ENCODE peak calls at places on chromosomes 12 and 14, in four cellular contexts. N is HepG2, P is K562, T is GM12878. L is an unnamed sample.

GRCh38 chr12:27523305-27523641 is 733 bp upstream of the PPFIBP1 start:
- DNase-seq in N (no peak), P (no peak), T (no peak), L (no peak)

GRCh38 chr12:47207005-47207717 is 127.4 kb upstream of the AMIGO2 start:
- DNase-seq in N (no peak), P (peak), T (peak), L (no peak)

GRCh38 chr12:26416550-26416949 is 221.2 kb downstream of the SSPN start:
- DNase-seq in N (no peak), P (no peak), T (no peak), L (no peak)

GRCh38 chr14:36807727-36808126 is 146.1 kb downstream of the PAX9 start:
- DNase-seq in N (no peak), P (no peak), T (no peak), L (no peak)

GRCh38 chr14:58662759-58663158 is 25.0 kb downstream of the DACT1 start:
- DNase-seq in N (no peak), P (no peak), T (no peak), L (no peak)

GRCh38 chr14:22097072-22097471 is 423.5 kb upstream of the OR4E1 start:
- DNase-seq in N (no peak), P (no peak), T (no peak), L (no peak)

GRCh38 chr12:62259311-62259992 is 752 bp upstream of the USP15 start:
- DNase-seq in N (peak), P (no peak), T (no peak), L (no peak)

GRCh38 chr14:98955741-98956070 is 316.3 kb downstream of the BCL11B start:
- DNase-seq in N (no peak), P (no peak), T (no peak), L (no peak)

GRCh38 chr14:101219896-101220703 is 316.6 kb upstream of the RTL1 start:
- DNase-seq in N (no peak), P (no peak), T (no peak), L (no peak)

GRCh38 chr12:13436696-13437391 is 240.3 kb downstream of the EMP1 start:
- DNase-seq in N (no peak), P (peak), T (no peak), L (peak)

GRCh38 chr14:35121026-35121886 is 534 bp downstream of the PPP2R3C start:
- DNase-seq in N (no peak), P (peak), T (no peak), L (no peak)

GRCh38 chr12:118307069-118307954 is 65.4 kb downstream of the TAOK3 start:
- DNase-seq in N (no peak), P (no peak), T (peak), L (no peak)

GRCh38 chr12:52380271-52380694 is 5.2 kb downstream of the KRT84 start:
- DNase-seq in N (no peak), P (peak), T (no peak), L (peak)

GRCh38 chr12:16347391-16348298 is at the start of gene MGST1:
- DNase-seq in N (peak), P (peak), T (peak), L (peak)

GRCh38 chr14:61458766-61459165 is 137.4 kb downstream of the PRKCH start:
- DNase-seq in N (no peak), P (no peak), T (no peak), L (no peak)

GRCh38 chr12:69354561-69355187 is 4.9 kb upstream of the YEATS4 start:
- DNase-seq in N (peak), P (peak), T (no peak), L (no peak)

GRCh38 chr12:74801625-74802024 is 264.0 kb downstream of the ATXN7L3B start:
- DNase-seq in N (no peak), P (no peak), T (no peak), L (no peak)

GRCh38 chr12:50325890-50326391 is 42.6 kb upstream of the LIMA1 start:
- DNase-seq in N (peak), P (no peak), T (no peak), L (no peak)

GRCh38 chr14:64113279-64113678 is 180.9 kb downstream of the ESR2 start:
- DNase-seq in N (no peak), P (no peak), T (no peak), L (no peak)

GRCh38 chr14:89504602-89505320 is 87.7 kb upstream of the FOXN3 start:
- DNase-seq in N (no peak), P (no peak), T (peak), L (no peak)

GRCh38 chr14:96281486-96281885 is 25.5 kb downstream of the BDKRB1 start:
- DNase-seq in N (no peak), P (no peak), T (no peak), L (no peak)

GRCh38 chr12:12159988-12160387 is 89.2 kb downstream of the BCL2L14 start:
- DNase-seq in N (no peak), P (no peak), T (no peak), L (no peak)

GRCh38 chr14:72169521-72169920 is 237.3 kb downstream of the RGS6 start:
- DNase-seq in N (no peak), P (peak), T (no peak), L (peak)

GRCh38 chr12:8493084-8493483 is 20.2 kb upstream of the CLEC4D start:
- DNase-seq in N (no peak), P (no peak), T (peak), L (no peak)

GRCh38 chr12:3090238-3091029 is 13.3 kb downstream of the TSPAN9 start:
- DNase-seq in N (peak), P (no peak), T (no peak), L (no peak)

GRCh38 chr12:26630546-26631027 is 202.4 kb downstream of the ITPR2 start:
- DNase-seq in N (peak), P (no peak), T (no peak), L (no peak)

GRCh38 chr14:99260652-99261551 is 11.1 kb downstream of the BCL11B start:
- DNase-seq in N (no peak), P (no peak), T (no peak), L (no peak)

GRCh38 chr12:19036673-19037357 is 92.7 kb upstream of the PLEKHA5 start:
- DNase-seq in N (no peak), P (no peak), T (no peak), L (no peak)

GRCh38 chr12:15322164-15323054 is at the start of gene PTPRO:
- DNase-seq in N (no peak), P (no peak), T (no peak), L (peak)

GRCh38 chr12:131621701-131622421 is 89.0 kb upstream of the SFSWAP start:
- DNase-seq in N (no peak), P (peak), T (no peak), L (no peak)
- TF ChIP-seq FOXM1 in N (no peak), P (no peak), T (no peak), L (no peak)

DNA sequence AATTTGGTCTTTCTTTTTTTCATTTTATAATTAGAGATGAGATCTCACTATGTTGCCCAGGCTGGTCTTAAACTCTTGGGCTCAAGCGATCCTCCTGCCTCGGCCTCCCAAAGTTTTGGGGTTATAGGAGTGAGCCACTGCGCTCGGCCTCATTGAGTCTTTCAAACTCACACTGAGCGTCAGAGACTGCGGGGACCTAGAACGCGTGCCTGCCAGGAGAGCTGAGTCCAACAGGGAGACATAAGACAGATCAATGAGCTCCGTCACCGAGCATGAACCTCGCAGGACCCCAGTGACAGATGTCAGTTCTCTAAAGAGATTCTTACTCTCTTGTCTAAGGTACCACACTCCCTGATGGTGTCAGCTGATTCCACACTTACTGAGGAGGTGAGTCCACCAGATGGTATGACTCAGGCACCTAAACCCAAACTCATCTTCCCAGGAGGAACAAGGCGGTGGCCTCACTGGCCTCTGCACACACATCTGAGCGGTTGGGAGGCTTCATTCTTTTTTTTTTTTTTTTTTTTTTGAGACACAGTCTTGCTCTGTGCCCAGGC is 58.9 kb downstream of the CCDC88C start:
- DNase-seq in N (no peak), P (no peak), T (no peak), L (no peak)
- TF ChIP-seq TARDBP in N (no peak), P (no peak), T (no peak), L (no peak)

GRCh38 chr12:123986374-123986920 is 13.4 kb downstream of the ZNF664 start:
- DNase-seq in N (no peak), P (no peak), T (no peak), L (no peak)

GRCh38 chr12:123982269-123982668 is 9.3 kb downstream of the ZNF664 start:
- DNase-seq in N (no peak), P (no peak), T (no peak), L (no peak)

GRCh38 chr12:123984903-123985302 is 11.9 kb downstream of the ZNF664 start:
- DNase-seq in N (no peak), P (no peak), T (no peak), L (no peak)

GRCh38 chr12:123987022-123987421 is 14.0 kb downstream of the ZNF664 start:
- DNase-seq in N (no peak), P (no peak), T (no peak), L (no peak)

DNA sequence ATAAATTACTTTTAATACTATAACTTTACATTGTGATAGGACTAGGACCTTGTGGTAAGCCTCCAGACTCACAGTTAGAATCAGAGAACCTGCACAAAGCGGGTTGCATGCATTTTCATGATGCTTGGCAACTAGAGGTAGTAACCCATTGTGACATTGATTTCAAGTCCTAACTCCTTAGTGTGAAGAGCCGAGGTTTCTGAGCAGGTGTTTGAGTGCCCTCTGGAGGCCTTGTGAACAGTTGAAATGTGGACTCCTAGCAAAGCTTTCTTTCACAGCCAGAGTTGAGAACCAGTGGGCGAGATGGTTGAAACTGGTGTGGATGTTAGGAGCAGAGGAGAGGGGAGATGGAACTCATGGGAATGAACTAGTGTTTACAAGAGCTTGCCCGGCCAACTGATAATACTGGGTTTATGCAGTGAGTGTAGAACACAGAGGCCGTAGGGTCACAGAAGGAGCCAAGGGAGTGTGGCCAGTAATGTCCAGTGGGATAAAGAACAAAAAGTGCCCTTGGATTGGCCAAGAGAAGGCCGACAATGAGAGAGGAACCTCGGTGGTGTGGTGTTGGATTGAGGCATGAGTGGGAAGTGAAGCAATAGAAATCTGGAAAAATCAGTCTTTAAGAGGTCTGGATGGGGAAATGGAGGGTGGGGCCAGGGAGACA is 10.9 kb downstream of the ZNF664 start:
- DNase-seq in N (peak), P (peak), T (no peak), L (peak)
- TF ChIP-seq FOXK2 in N (no peak), P (no peak), T (no peak), L (no peak)

GRCh38 chr12:39357046-39357445 is 85.9 kb downstream of the KIF21A start:
- DNase-seq in N (no peak), P (no peak), T (no peak), L (no peak)
- TF ChIP-seq FOXM1 in N (no peak), P (no peak), T (no peak), L (no peak)

GRCh38 chr12:111825509-111825908 is 16.5 kb upstream of the MAPKAPK5 start:
- DNase-seq in N (no peak), P (no peak), T (no peak), L (no peak)

GRCh38 chr12:111827916-111828315 is 14.1 kb upstream of the MAPKAPK5 start:
- DNase-seq in N (no peak), P (no peak), T (no peak), L (no peak)

GRCh38 chr12:111828338-111828979 is 13.6 kb upstream of the MAPKAPK5 start:
- DNase-seq in N (no peak), P (no peak), T (no peak), L (no peak)

GRCh38 chr12:111826982-111827381 is 15.0 kb upstream of the MAPKAPK5 start:
- DNase-seq in N (no peak), P (no peak), T (no peak), L (no peak)

DNA sequence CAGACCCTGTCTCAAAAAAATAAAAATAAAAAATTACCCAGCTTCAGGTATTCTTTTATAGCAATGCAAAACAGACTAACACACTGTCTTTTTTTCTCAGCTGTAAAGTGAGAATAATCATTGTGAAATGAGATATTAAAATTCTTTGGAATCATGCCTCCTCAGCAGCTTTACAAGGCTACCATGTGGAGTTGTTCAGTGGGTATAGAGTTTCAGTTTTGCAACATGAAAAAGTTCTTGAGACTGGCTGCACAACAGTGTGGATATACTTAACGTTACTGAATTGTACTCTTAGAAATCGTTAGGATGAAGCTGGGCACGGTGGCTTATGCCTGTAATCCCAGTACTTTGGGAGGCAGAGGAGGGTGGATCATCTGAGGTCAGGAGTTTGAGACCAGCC is 15.7 kb upstream of the MAPKAPK5 start:
- DNase-seq in N (no peak), P (no peak), T (no peak), L (no peak)
- TF ChIP-seq TARDBP in N (no peak), P (no peak), T (no peak), L (no peak)

GRCh38 chr12:54352891-54353874 is 11.1 kb downstream of the GPR84 start:
- DNase-seq in N (no peak), P (peak), T (no peak), L (no peak)
- TF ChIP-seq FOXK2 in N (no peak), P (no peak), T (no peak), L (no peak)

GRCh38 chr12:21149849-21150248 is 18.9 kb downstream of the SLCO1B1 start:
- DNase-seq in N (no peak), P (no peak), T (no peak), L (no peak)

DNA sequence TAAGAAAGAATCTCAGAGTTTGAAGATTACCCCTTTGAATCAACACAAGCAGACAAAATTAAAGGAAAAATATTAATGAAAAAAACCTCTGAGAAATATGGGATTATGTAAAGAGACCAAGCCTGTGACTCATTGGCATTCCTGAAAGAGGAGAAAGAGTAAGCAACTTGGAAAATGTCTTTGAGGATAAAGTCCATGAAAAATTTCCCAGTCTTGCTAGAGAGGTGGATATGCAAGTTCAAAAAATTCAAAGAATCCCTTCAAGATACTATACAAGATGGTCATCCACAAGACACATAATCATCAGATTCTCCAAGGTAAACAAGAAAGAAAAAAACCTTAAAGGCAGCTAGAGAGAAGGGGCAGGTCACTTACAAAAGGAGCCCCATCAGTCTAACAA is 13.3 kb downstream of the SLCO1B1 start:
- DNase-seq in N (no peak), P (no peak), T (no peak), L (no peak)
- TF ChIP-seq FOXM1 in N (no peak), P (no peak), T (no peak), L (no peak)

GRCh38 chr14:77008541-77008940 is 20.0 kb downstream of the IRF2BPL start:
- DNase-seq in N (no peak), P (no peak), T (no peak), L (no peak)

GRCh38 chr14:77014004-77014604 is 14.4 kb downstream of the IRF2BPL start:
- DNase-seq in N (peak), P (no peak), T (no peak), L (no peak)

GRCh38 chr14:77012193-77012592 is 16.3 kb downstream of the IRF2BPL start:
- DNase-seq in N (no peak), P (no peak), T (no peak), L (no peak)

GRCh38 chr14:77009014-77009413 is 19.5 kb downstream of the IRF2BPL start:
- DNase-seq in N (no peak), P (no peak), T (no peak), L (no peak)

DNA sequence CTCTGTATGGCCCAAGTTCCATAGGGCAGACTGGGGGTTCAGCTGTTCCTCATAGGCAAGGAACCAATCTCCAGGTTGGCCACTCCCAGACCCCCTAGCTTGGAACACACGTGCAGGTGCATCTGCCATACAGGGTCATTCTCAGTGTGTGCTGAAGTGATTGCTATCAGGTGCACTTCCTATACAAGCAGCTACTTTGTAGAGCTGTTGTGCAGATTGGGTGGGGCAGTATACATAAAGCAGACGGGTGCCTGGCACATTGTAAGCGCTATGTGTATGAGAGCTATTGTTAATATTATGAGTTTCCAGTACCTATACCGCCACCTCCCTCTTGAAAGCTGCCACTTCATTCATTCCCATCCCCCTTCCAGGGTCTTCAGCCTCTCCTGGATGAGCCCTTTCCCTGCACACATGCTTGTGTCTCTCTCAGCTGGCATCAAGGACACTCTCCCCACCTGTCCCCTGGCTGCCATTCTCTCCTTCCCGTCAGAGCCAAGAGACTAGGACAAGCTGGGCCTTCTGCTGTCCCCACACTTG is 17.2 kb downstream of the IRF2BPL start:
- DNase-seq in N (no peak), P (no peak), T (no peak), L (no peak)
- TF ChIP-seq TARDBP in N (no peak), P (no peak), T (no peak), L (no peak)

DNA sequence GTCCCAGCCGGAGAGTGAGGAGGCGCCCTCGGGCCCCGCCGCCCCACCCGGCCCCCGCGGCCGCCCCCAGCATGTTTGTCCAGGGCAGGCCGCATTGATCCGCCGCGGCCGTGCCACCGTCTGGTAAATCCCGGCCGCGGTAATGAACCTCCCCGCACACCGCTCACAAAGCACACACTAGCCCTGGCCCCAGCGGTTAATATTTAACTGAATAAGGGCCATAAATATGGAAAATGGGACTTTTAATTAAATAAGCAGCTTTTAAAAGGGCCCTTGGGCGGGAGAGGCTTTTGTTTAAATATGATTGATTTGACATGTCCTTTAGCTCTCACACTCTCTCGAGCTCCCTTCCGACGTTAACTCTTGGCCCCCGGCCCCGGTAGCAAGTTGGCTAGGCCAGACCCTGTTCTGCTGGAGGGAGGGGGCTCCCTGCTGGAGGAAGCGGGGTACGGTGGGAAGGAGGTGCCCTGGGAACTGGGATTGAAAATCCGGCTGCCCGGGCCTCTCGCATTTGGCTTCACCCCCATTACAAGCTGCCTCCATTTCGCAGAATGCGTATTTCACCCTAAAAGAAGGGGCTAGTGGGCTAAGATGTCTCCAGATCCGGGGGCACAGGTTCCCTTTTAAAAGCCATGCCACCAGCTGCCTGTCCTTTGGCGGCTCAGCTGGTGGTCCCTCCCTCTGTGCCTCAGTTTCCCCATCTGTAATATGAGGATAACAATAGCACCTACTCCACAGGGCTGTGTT is 199.8 kb downstream of the RBM19 start:
- DNase-seq in N (peak), P (no peak), T (no peak), L (no peak)
- TF ChIP-seq FOXK2 in N (no peak), P (no peak), T (no peak), L (no peak)